ENCODE peak calls at places on chromosomes 5 and 9, in five cellular contexts. One of them, this sample, is unnamed.

GRCh38 chr9:136855461-136856077 is 3.4 kb downstream of the MAMDC4 start:
- DNase-seq in cardiac muscle cell: no peak
- DNase-seq in HEK293T: no peak
- DNase-seq in T-helper 2 cell: no peak
- DNase-seq in activated CD4-positive, alpha-beta T cell treated with anti-CD3 and anti-CD28 coated beads, Interleukin-2, amount 50 U/mL, for 1 hour: no peak
- DNase-seq in this sample: no peak

GRCh38 chr9:15423328-15423985 is 781 bp downstream of the SNAPC3 start:
- DNase-seq in cardiac muscle cell: no peak
- DNase-seq in T-helper 2 cell: no peak
- DNase-seq in HEK293T: no peak
- DNase-seq in activated CD4-positive, alpha-beta T cell treated with anti-CD3 and anti-CD28 coated beads, Interleukin-2, amount 50 U/mL, for 1 hour: no peak
- DNase-seq in this sample: peak

GRCh38 chr5:128081111-128081865 is 2.3 kb upstream of the SLC12A2 start:
- DNase-seq in cardiac muscle cell: no peak
- DNase-seq in HEK293T: peak
- DNase-seq in T-helper 2 cell: no peak
- DNase-seq in activated CD4-positive, alpha-beta T cell treated with anti-CD3 and anti-CD28 coated beads, Interleukin-2, amount 50 U/mL, for 1 hour: no peak
- DNase-seq in this sample: no peak

GRCh38 chr5:65483474-65484346 is 2.0 kb upstream of the ADAMTS6 start:
- DNase-seq in T-helper 2 cell: peak
- DNase-seq in HEK293T: peak
- DNase-seq in cardiac muscle cell: peak
- DNase-seq in activated CD4-positive, alpha-beta T cell treated with anti-CD3 and anti-CD28 coated beads, Interleukin-2, amount 50 U/mL, for 1 hour: no peak
- DNase-seq in this sample: peak

GRCh38 chr5:178069909-178070308 is 43.4 kb upstream of the N4BP3 start:
- DNase-seq in activated CD4-positive, alpha-beta T cell treated with anti-CD3 and anti-CD28 coated beads, Interleukin-2, amount 50 U/mL, for 1 hour: peak
- DNase-seq in T-helper 2 cell: no peak
- DNase-seq in cardiac muscle cell: peak
- DNase-seq in HEK293T: peak
- DNase-seq in this sample: no peak

GRCh38 chr5:137146402-137146889 is 352.7 kb downstream of the SPOCK1 start:
- DNase-seq in T-helper 2 cell: no peak
- DNase-seq in HEK293T: no peak
- DNase-seq in activated CD4-positive, alpha-beta T cell treated with anti-CD3 and anti-CD28 coated beads, Interleukin-2, amount 50 U/mL, for 1 hour: no peak
- DNase-seq in cardiac muscle cell: no peak
- DNase-seq in this sample: no peak

GRCh38 chr9:34443533-34443932 is 14.8 kb downstream of the FAM219A start:
- DNase-seq in activated CD4-positive, alpha-beta T cell treated with anti-CD3 and anti-CD28 coated beads, Interleukin-2, amount 50 U/mL, for 1 hour: no peak
- DNase-seq in HEK293T: no peak
- DNase-seq in cardiac muscle cell: no peak
- DNase-seq in T-helper 2 cell: no peak
- DNase-seq in this sample: no peak

GRCh38 chr9:126942369-126942768 is 27.8 kb downstream of the RALGPS1 start:
- DNase-seq in T-helper 2 cell: no peak
- DNase-seq in activated CD4-positive, alpha-beta T cell treated with anti-CD3 and anti-CD28 coated beads, Interleukin-2, amount 50 U/mL, for 1 hour: no peak
- DNase-seq in HEK293T: no peak
- DNase-seq in cardiac muscle cell: no peak
- DNase-seq in this sample: no peak

GRCh38 chr5:136382071-136382470 is 16.7 kb upstream of the TRPC7 start:
- DNase-seq in T-helper 2 cell: no peak
- DNase-seq in HEK293T: no peak
- DNase-seq in activated CD4-positive, alpha-beta T cell treated with anti-CD3 and anti-CD28 coated beads, Interleukin-2, amount 50 U/mL, for 1 hour: no peak
- DNase-seq in cardiac muscle cell: no peak
- DNase-seq in this sample: no peak

GRCh38 chr5:10513501-10514442 is 50.1 kb upstream of the ANKRD33B start:
- DNase-seq in T-helper 2 cell: no peak
- DNase-seq in activated CD4-positive, alpha-beta T cell treated with anti-CD3 and anti-CD28 coated beads, Interleukin-2, amount 50 U/mL, for 1 hour: no peak
- DNase-seq in HEK293T: no peak
- DNase-seq in cardiac muscle cell: peak
- DNase-seq in this sample: no peak

GRCh38 chr9:73039253-73039915 is 86.5 kb upstream of the ALDH1A1 start:
- DNase-seq in cardiac muscle cell: no peak
- DNase-seq in T-helper 2 cell: no peak
- DNase-seq in activated CD4-positive, alpha-beta T cell treated with anti-CD3 and anti-CD28 coated beads, Interleukin-2, amount 50 U/mL, for 1 hour: no peak
- DNase-seq in HEK293T: no peak
- DNase-seq in this sample: no peak

GRCh38 chr5:138568061-138568824 is 7.0 kb downstream of the HSPA9 start:
- DNase-seq in cardiac muscle cell: no peak
- DNase-seq in activated CD4-positive, alpha-beta T cell treated with anti-CD3 and anti-CD28 coated beads, Interleukin-2, amount 50 U/mL, for 1 hour: no peak
- DNase-seq in T-helper 2 cell: no peak
- DNase-seq in HEK293T: no peak
- DNase-seq in this sample: no peak

GRCh38 chr9:17986595-17986994 is 407.7 kb downstream of the SH3GL2 start:
- DNase-seq in T-helper 2 cell: no peak
- DNase-seq in activated CD4-positive, alpha-beta T cell treated with anti-CD3 and anti-CD28 coated beads, Interleukin-2, amount 50 U/mL, for 1 hour: no peak
- DNase-seq in HEK293T: no peak
- DNase-seq in cardiac muscle cell: no peak
- DNase-seq in this sample: no peak

GRCh38 chr9:92954078-92954861 is 6.9 kb downstream of the FGD3 start:
- DNase-seq in cardiac muscle cell: no peak
- DNase-seq in activated CD4-positive, alpha-beta T cell treated with anti-CD3 and anti-CD28 coated beads, Interleukin-2, amount 50 U/mL, for 1 hour: peak
- DNase-seq in HEK293T: no peak
- DNase-seq in T-helper 2 cell: peak
- DNase-seq in this sample: peak

GRCh38 chr5:97000391-97000790 is 64.5 kb downstream of the LNPEP start:
- DNase-seq in T-helper 2 cell: no peak
- DNase-seq in activated CD4-positive, alpha-beta T cell treated with anti-CD3 and anti-CD28 coated beads, Interleukin-2, amount 50 U/mL, for 1 hour: no peak
- DNase-seq in HEK293T: no peak
- DNase-seq in cardiac muscle cell: no peak
- DNase-seq in this sample: no peak

GRCh38 chr9:33458444-33458843 is 11.1 kb upstream of the AQP3 start:
- DNase-seq in activated CD4-positive, alpha-beta T cell treated with anti-CD3 and anti-CD28 coated beads, Interleukin-2, amount 50 U/mL, for 1 hour: peak
- DNase-seq in HEK293T: no peak
- DNase-seq in T-helper 2 cell: peak
- DNase-seq in cardiac muscle cell: no peak
- DNase-seq in this sample: peak

GRCh38 chr5:115625579-115626443 is at the start of gene TMED7:
- DNase-seq in cardiac muscle cell: peak
- DNase-seq in HEK293T: peak
- DNase-seq in T-helper 2 cell: peak
- DNase-seq in activated CD4-positive, alpha-beta T cell treated with anti-CD3 and anti-CD28 coated beads, Interleukin-2, amount 50 U/mL, for 1 hour: peak
- DNase-seq in this sample: peak

GRCh38 chr5:138508958-138509357 is 34.1 kb downstream of the ETF1 start:
- DNase-seq in T-helper 2 cell: no peak
- DNase-seq in activated CD4-positive, alpha-beta T cell treated with anti-CD3 and anti-CD28 coated beads, Interleukin-2, amount 50 U/mL, for 1 hour: no peak
- DNase-seq in HEK293T: no peak
- DNase-seq in cardiac muscle cell: no peak
- DNase-seq in this sample: no peak

GRCh38 chr5:42811591-42812392 is at the start of gene SELENOP:
- DNase-seq in cardiac muscle cell: peak
- DNase-seq in T-helper 2 cell: no peak
- DNase-seq in activated CD4-positive, alpha-beta T cell treated with anti-CD3 and anti-CD28 coated beads, Interleukin-2, amount 50 U/mL, for 1 hour: no peak
- DNase-seq in HEK293T: peak
- DNase-seq in this sample: no peak

This sample was measured in CD4-positive, alpha-beta memory T cell.